ENCODE peak calls at places on chromosomes 11 and 22, in eight cellular contexts. A is psoas muscle, N is pancreas, M is astrocyte, H is fibroblast of pulmonary artery, E is GM20000, U is foreskin fibroblast, K is GM13977. G is an unnamed sample.

GRCh38 chr11:42631223-42631843 is 680.5 kb upstream of the API5 start:
- DNase-seq in A (no peak), N (no peak), M (peak), H (peak), E (no peak), U (no peak), K (no peak), G (no peak)

GRCh38 chr22:45994516-45995404 is 17.8 kb upstream of the WNT7B start:
- DNase-seq in A (peak), N (peak), M (no peak), H (peak), E (peak), U (peak), K (peak), G (no peak)

GRCh38 chr11:11476499-11476898 is 123.4 kb upstream of the CSNK2A3 start:
- DNase-seq in A (no peak), N (no peak), M (no peak), H (no peak), E (no peak), U (no peak), K (no peak), G (no peak)

GRCh38 chr22:36644333-36644757 is 59.2 kb downstream of the CACNG2 start:
- DNase-seq in A (no peak), N (no peak), M (peak), H (peak), E (peak), U (peak), K (peak), G (no peak)

GRCh38 chr22:28025866-28026575 is 107.0 kb upstream of the PITPNB start:
- DNase-seq in A (no peak), N (no peak), M (no peak), H (no peak), E (no peak), U (no peak), K (no peak), G (no peak)

GRCh38 chr22:46744581-46744980 is 6.5 kb upstream of the CERK start:
- DNase-seq in A (no peak), N (no peak), M (no peak), H (no peak), E (no peak), U (no peak), K (no peak), G (no peak)

GRCh38 chr22:38347181-38347943 is 30.1 kb upstream of the CSNK1E start:
- DNase-seq in A (no peak), N (peak), M (no peak), H (no peak), E (no peak), U (no peak), K (no peak), G (no peak)

GRCh38 chr11:94747136-94748110 is 20.7 kb upstream of the AMOTL1 start:
- DNase-seq in A (no peak), N (no peak), M (no peak), H (no peak), E (no peak), U (no peak), K (no peak), G (no peak)

GRCh38 chr11:128399186-128399585 is 188.2 kb downstream of the ETS1 start:
- DNase-seq in A (no peak), N (no peak), M (peak), H (peak), E (no peak), U (peak), K (no peak), G (no peak)

GRCh38 chr22:29704528-29705285 is 15.1 kb upstream of the CABP7 start:
- DNase-seq in A (no peak), N (peak), M (peak), H (peak), E (no peak), U (no peak), K (no peak), G (no peak)

GRCh38 chr11:103897156-103897555 is 139.3 kb upstream of the DDI1 start:
- DNase-seq in A (no peak), N (no peak), M (no peak), H (no peak), E (no peak), U (peak), K (no peak), G (no peak)

GRCh38 chr11:38411149-38411548 is 1813.1 kb upstream of the RAG2 start:
- DNase-seq in A (no peak), N (no peak), M (no peak), H (no peak), E (no peak), U (no peak), K (no peak), G (no peak)

GRCh38 chr11:113440816-113441215 is 34.4 kb downstream of the DRD2 start:
- DNase-seq in A (no peak), N (no peak), M (no peak), H (no peak), E (no peak), U (no peak), K (no peak), G (no peak)

GRCh38 chr22:19802881-19803735 is 42.5 kb downstream of the TBX1 start:
- DNase-seq in A (peak), N (peak), M (no peak), H (no peak), E (no peak), U (no peak), K (no peak), G (no peak)

GRCh38 chr11:118569670-118570069 is 2.5 kb upstream of the ARCN1 start:
- DNase-seq in A (no peak), N (no peak), M (no peak), H (no peak), E (no peak), U (no peak), K (no peak), G (no peak)

GRCh38 chr11:9180784-9181183 is 84.4 kb downstream of the DENND5A start:
- DNase-seq in A (no peak), N (no peak), M (peak), H (peak), E (no peak), U (no peak), K (no peak), G (no peak)

GRCh38 chr11:125312391-125312790 is 147.8 kb downstream of the PKNOX2 start:
- DNase-seq in A (no peak), N (no peak), M (no peak), H (no peak), E (no peak), U (no peak), K (no peak), G (no peak)

GRCh38 chr11:57277845-57278720 is 41.0 kb upstream of the APLNR start:
- DNase-seq in A (peak), N (no peak), M (peak), H (peak), E (peak), U (peak), K (no peak), G (no peak)

GRCh38 chr11:111269146-111269868 is 23.8 kb downstream of the POU2AF2 start:
- DNase-seq in A (no peak), N (no peak), M (no peak), H (peak), E (no peak), U (no peak), K (no peak), G (no peak)

GRCh38 chr11:75476716-75477613 is 44.0 kb upstream of the KLHL35 start:
- DNase-seq in A (peak), N (peak), M (no peak), H (no peak), E (no peak), U (no peak), K (no peak), G (no peak)

GRCh38 chr11:125148011-125148410 is 16.5 kb upstream of the PKNOX2 start:
- DNase-seq in A (no peak), N (no peak), M (no peak), H (no peak), E (no peak), U (no peak), K (no peak), G (no peak)

GRCh38 chr22:47168441-47168840 is 406.0 kb downstream of the TBC1D22A start:
- DNase-seq in A (peak), N (peak), M (no peak), H (no peak), E (no peak), U (no peak), K (no peak), G (no peak)

DNA sequence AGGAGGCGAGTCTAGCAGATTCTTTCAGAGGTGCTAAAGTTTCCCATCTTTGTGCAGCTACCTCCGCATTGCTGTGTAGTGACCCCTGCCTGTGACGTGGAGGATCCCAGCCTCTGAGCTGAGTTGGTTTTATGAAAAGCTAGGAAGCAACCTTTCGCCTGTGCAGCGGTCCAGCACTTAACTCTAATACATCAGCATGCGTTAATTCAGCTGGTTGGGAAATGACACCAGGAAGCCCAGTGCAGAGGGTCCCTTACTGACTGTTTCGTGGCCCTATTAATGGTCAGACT is 8.9 kb upstream of the SAMM50 start:
- DNase-seq in A (no peak), N (no peak), M (no peak), H (peak), E (no peak), U (no peak), K (no peak), G (no peak)
- TF ChIP-seq CTCF in A (no peak), N (no peak), M (no peak), H (no peak), E (no peak), U (no peak), K (no peak), G (no peak)

GRCh38 chr11:92153542-92153941 is 71.1 kb upstream of the FAT3 start:
- DNase-seq in A (no peak), N (no peak), M (no peak), H (no peak), E (no peak), U (no peak), K (no peak), G (no peak)

GRCh38 chr11:92152245-92152644 is 72.4 kb upstream of the FAT3 start:
- DNase-seq in A (no peak), N (no peak), M (no peak), H (no peak), E (no peak), U (no peak), K (no peak), G (no peak)

GRCh38 chr11:92154611-92155010 is 70.0 kb upstream of the FAT3 start:
- DNase-seq in A (no peak), N (no peak), M (no peak), H (no peak), E (no peak), U (no peak), K (no peak), G (no peak)

GRCh38 chr11:92149996-92150395 is 74.6 kb upstream of the FAT3 start:
- DNase-seq in A (no peak), N (no peak), M (no peak), H (no peak), E (no peak), U (no peak), K (no peak), G (no peak)
- TF ChIP-seq CTCF in A (no peak), N (no peak), M (peak), H (no peak), E (no peak), U (no peak), K (no peak), G (no peak)

GRCh38 chr11:1303973-1304372 is 5.5 kb downstream of the TOLLIP start:
- DNase-seq in A (no peak), N (peak), M (peak), H (no peak), E (no peak), U (no peak), K (no peak), G (no peak)
- TF ChIP-seq CTCF in A (no peak), N (no peak), M (no peak), H (no peak), E (no peak), U (no peak), K (no peak), G (no peak)

DNA sequence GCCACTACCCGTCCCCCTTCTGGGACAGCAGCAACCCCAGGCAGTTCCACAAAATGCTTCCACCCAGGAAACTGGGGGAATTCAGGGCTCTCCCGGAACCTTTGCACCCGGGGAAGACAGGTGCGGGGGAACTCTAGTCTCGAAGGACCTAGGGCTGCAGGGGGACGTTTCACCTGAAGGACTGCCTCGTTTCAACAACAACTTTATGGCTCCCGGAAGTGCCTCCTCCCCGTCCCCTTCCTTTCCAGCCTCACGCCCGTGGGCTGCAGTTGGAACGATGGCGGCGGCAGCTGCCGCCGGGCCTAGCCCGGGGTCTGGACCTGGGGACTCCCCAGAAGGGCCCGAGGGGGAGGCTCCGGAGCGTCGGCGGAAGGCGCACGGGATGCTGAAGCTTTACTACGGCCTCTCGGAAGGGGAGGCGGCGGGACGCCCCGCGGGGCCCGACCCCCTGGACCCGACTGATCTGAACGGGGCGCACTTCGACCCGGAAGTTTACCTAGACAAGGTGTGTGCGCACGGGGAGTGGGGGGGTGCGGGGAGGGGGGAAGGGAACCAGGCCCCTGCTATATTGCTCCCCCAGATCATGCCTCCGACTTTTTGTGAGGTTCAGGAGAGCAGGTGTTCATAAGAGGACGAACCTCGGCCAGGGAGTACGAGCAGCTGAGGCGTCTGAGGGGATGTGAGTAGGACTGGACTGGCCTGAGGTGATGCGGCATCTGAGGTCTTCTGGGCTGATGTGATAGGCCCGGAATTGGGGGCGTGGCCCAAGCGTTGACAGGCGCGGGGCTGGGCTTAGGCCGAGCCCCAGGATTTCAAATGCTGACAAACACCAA is at the start of gene VPS51:
- DNase-seq in A (peak), N (peak), M (peak), H (peak), E (peak), U (peak), K (peak), G (peak)
- TF ChIP-seq CTCF in A (no peak), N (no peak), M (no peak), H (no peak), E (no peak), U (no peak), K (no peak), G (no peak)

GRCh38 chr22:39808087-39808486 is 85.5 kb downstream of the ENTHD1 start:
- DNase-seq in A (no peak), N (no peak), M (no peak), H (peak), E (no peak), U (peak), K (no peak), G (no peak)
- TF ChIP-seq CTCF in A (peak), N (no peak), M (peak), H (peak), E (peak), U (peak), K (peak), G (peak)

G was measured in GM12864.